ENCODE peak calls at places on chromosome 1, in eight cellular contexts. One of them, this sample, is unnamed.

GRCh38 chr1:10704383-10704882 is 92.0 kb downstream of the CASZ1 start:
- DNase-seq in HuH-7.5: peak
- DNase-seq in NCI-H446: no peak
- DNase-seq in HFFc6: no peak
- DNase-seq in ureter: no peak
- DNase-seq in activated CD8-positive, alpha-beta memory T cell treated with anti-CD3 and anti-CD28 coated beads, Interleukin-2, amount 10 ng/mL, durations not matched to agents 7 days and 5 days: no peak
- DNase-seq in SK-N-DZ: no peak
- DNase-seq in AG08396: no peak
- DNase-seq in this sample: no peak

GRCh38 chr1:31584869-31585735 is 8.8 kb downstream of the TINAGL1 start:
- DNase-seq in HuH-7.5: no peak
- DNase-seq in NCI-H446: no peak
- DNase-seq in HFFc6: no peak
- DNase-seq in ureter: no peak
- DNase-seq in activated CD8-positive, alpha-beta memory T cell treated with anti-CD3 and anti-CD28 coated beads, Interleukin-2, amount 10 ng/mL, durations not matched to agents 7 days and 5 days: no peak
- DNase-seq in SK-N-DZ: no peak
- DNase-seq in AG08396: no peak
- DNase-seq in this sample: no peak

GRCh38 chr1:65605621-65606020 is 185.2 kb downstream of the LEPR start:
- DNase-seq in HuH-7.5: no peak
- DNase-seq in NCI-H446: no peak
- DNase-seq in HFFc6: no peak
- DNase-seq in ureter: no peak
- DNase-seq in activated CD8-positive, alpha-beta memory T cell treated with anti-CD3 and anti-CD28 coated beads, Interleukin-2, amount 10 ng/mL, durations not matched to agents 7 days and 5 days: no peak
- DNase-seq in SK-N-DZ: no peak
- DNase-seq in AG08396: no peak
- DNase-seq in this sample: peak

GRCh38 chr1:168138134-168138533 is 1.4 kb upstream of the GPR161 start:
- DNase-seq in HuH-7.5: no peak
- DNase-seq in NCI-H446: no peak
- DNase-seq in HFFc6: peak
- DNase-seq in ureter: no peak
- DNase-seq in activated CD8-positive, alpha-beta memory T cell treated with anti-CD3 and anti-CD28 coated beads, Interleukin-2, amount 10 ng/mL, durations not matched to agents 7 days and 5 days: no peak
- DNase-seq in SK-N-DZ: no peak
- DNase-seq in AG08396: no peak
- DNase-seq in this sample: no peak

GRCh38 chr1:52662645-52663313 is 29.8 kb downstream of the SHISAL2A start:
- DNase-seq in HuH-7.5: no peak
- DNase-seq in NCI-H446: no peak
- DNase-seq in HFFc6: peak
- DNase-seq in ureter: no peak
- DNase-seq in activated CD8-positive, alpha-beta memory T cell treated with anti-CD3 and anti-CD28 coated beads, Interleukin-2, amount 10 ng/mL, durations not matched to agents 7 days and 5 days: no peak
- DNase-seq in SK-N-DZ: peak
- DNase-seq in AG08396: no peak
- DNase-seq in this sample: no peak

GRCh38 chr1:163561570-163562295 is 240.0 kb downstream of the NUF2 start:
- DNase-seq in HuH-7.5: no peak
- DNase-seq in NCI-H446: peak
- DNase-seq in HFFc6: peak
- DNase-seq in ureter: no peak
- DNase-seq in activated CD8-positive, alpha-beta memory T cell treated with anti-CD3 and anti-CD28 coated beads, Interleukin-2, amount 10 ng/mL, durations not matched to agents 7 days and 5 days: no peak
- DNase-seq in SK-N-DZ: no peak
- DNase-seq in AG08396: peak
- DNase-seq in this sample: peak

GRCh38 chr1:154943649-154944421 is 7.3 kb upstream of the PMVK start:
- DNase-seq in HuH-7.5: peak
- DNase-seq in NCI-H446: peak
- DNase-seq in HFFc6: no peak
- DNase-seq in ureter: no peak
- DNase-seq in activated CD8-positive, alpha-beta memory T cell treated with anti-CD3 and anti-CD28 coated beads, Interleukin-2, amount 10 ng/mL, durations not matched to agents 7 days and 5 days: peak
- DNase-seq in SK-N-DZ: peak
- DNase-seq in AG08396: peak
- DNase-seq in this sample: peak

GRCh38 chr1:47533176-47534039 is 95.6 kb downstream of the FOXD2 start:
- DNase-seq in HuH-7.5: no peak
- DNase-seq in NCI-H446: no peak
- DNase-seq in HFFc6: peak
- DNase-seq in ureter: peak
- DNase-seq in activated CD8-positive, alpha-beta memory T cell treated with anti-CD3 and anti-CD28 coated beads, Interleukin-2, amount 10 ng/mL, durations not matched to agents 7 days and 5 days: no peak
- DNase-seq in SK-N-DZ: peak
- DNase-seq in AG08396: peak
- DNase-seq in this sample: peak

GRCh38 chr1:63635681-63636080 is 42.5 kb downstream of the PGM1 start:
- DNase-seq in HuH-7.5: no peak
- DNase-seq in NCI-H446: no peak
- DNase-seq in HFFc6: no peak
- DNase-seq in ureter: no peak
- DNase-seq in activated CD8-positive, alpha-beta memory T cell treated with anti-CD3 and anti-CD28 coated beads, Interleukin-2, amount 10 ng/mL, durations not matched to agents 7 days and 5 days: no peak
- DNase-seq in SK-N-DZ: no peak
- DNase-seq in AG08396: peak
- DNase-seq in this sample: peak